ENCODE peak calls at places on chromosomes 3 and 15, in eight cellular contexts. W, B, O, N, I, S, J and Y are unnamed samples.

GRCh38 chr15:25450163-25450562 is 11.3 kb upstream of the UBE3A start:
- DNase-seq in W (no peak), B (no peak), O (no peak), N (no peak), I (no peak), S (no peak), J (no peak), Y (no peak)

GRCh38 chr3:70085613-70086012 is 86.1 kb downstream of the SAMMSON start:
- DNase-seq in W (no peak), B (no peak), O (no peak), N (no peak), I (no peak), S (no peak), J (no peak), Y (no peak)

GRCh38 chr15:68425428-68426060 is 6.4 kb downstream of the ITGA11 start:
- DNase-seq in W (no peak), B (no peak), O (peak), N (no peak), I (no peak), S (no peak), J (no peak), Y (peak)

GRCh38 chr15:52922871-52923270 is 132.7 kb upstream of the ONECUT1 start:
- DNase-seq in W (no peak), B (no peak), O (no peak), N (no peak), I (no peak), S (no peak), J (no peak), Y (no peak)

GRCh38 chr15:77580991-77581682 is 51.6 kb downstream of the LINGO1 start:
- DNase-seq in W (no peak), B (no peak), O (no peak), N (no peak), I (no peak), S (no peak), J (no peak), Y (no peak)

GRCh38 chr3:33940736-33941135 is 142.3 kb downstream of the PDCD6IP start:
- DNase-seq in W (no peak), B (no peak), O (no peak), N (no peak), I (peak), S (no peak), J (no peak), Y (no peak)

GRCh38 chr15:82047493-82048446 is 2.0 kb upstream of the MEX3B start:
- DNase-seq in W (no peak), B (no peak), O (no peak), N (no peak), I (peak), S (no peak), J (no peak), Y (peak)

GRCh38 chr15:63554337-63554927 is 42.8 kb upstream of the FBXL22 start:
- DNase-seq in W (no peak), B (no peak), O (no peak), N (no peak), I (peak), S (no peak), J (no peak), Y (peak)

GRCh38 chr3:65181397-65181871 is 493.6 kb upstream of the ADAMTS9 start:
- DNase-seq in W (no peak), B (no peak), O (peak), N (no peak), I (peak), S (no peak), J (no peak), Y (no peak)

GRCh38 chr3:56101576-56101975 is 366.7 kb downstream of the ERC2 start:
- DNase-seq in W (no peak), B (no peak), O (no peak), N (no peak), I (no peak), S (no peak), J (no peak), Y (no peak)

GRCh38 chr3:182255095-182255600 is 538.2 kb upstream of the ATP11B start:
- DNase-seq in W (no peak), B (no peak), O (no peak), N (no peak), I (no peak), S (no peak), J (no peak), Y (no peak)

GRCh38 chr3:131501949-131502348 is 822 bp downstream of the MRPL3 start:
- DNase-seq in W (no peak), B (no peak), O (no peak), N (no peak), I (no peak), S (no peak), J (no peak), Y (no peak)

GRCh38 chr15:90931737-90932659 is at the start of gene HDDC3:
- DNase-seq in W (peak), B (peak), O (peak), N (peak), I (peak), S (peak), J (peak), Y (peak)

GRCh38 chr3:159667261-159667660 is 321.4 kb upstream of the IL12A start:
- DNase-seq in W (no peak), B (no peak), O (no peak), N (no peak), I (no peak), S (no peak), J (no peak), Y (peak)

GRCh38 chr3:48407542-48408099 is 22.3 kb downstream of the PLXNB1 start:
- DNase-seq in W (no peak), B (peak), O (no peak), N (no peak), I (no peak), S (no peak), J (no peak), Y (no peak)

GRCh38 chr3:132071043-132071442 is 36.2 kb upstream of the CPNE4 start:
- DNase-seq in W (no peak), B (no peak), O (no peak), N (peak), I (peak), S (no peak), J (no peak), Y (no peak)

GRCh38 chr3:72489916-72490315 is 358.3 kb downstream of the SHQ1 start:
- DNase-seq in W (no peak), B (no peak), O (no peak), N (no peak), I (no peak), S (no peak), J (no peak), Y (no peak)

GRCh38 chr3:108091498-108092259 is 848 bp upstream of the CD47 start:
- DNase-seq in W (peak), B (no peak), O (no peak), N (no peak), I (no peak), S (no peak), J (peak), Y (no peak)

GRCh38 chr3:27360113-27361078 is 8.8 kb downstream of the NEK10 start:
- DNase-seq in W (no peak), B (no peak), O (no peak), N (peak), I (peak), S (peak), J (no peak), Y (peak)

GRCh38 chr3:195150194-195151118 is 120.5 kb downstream of the XXYLT1 start:
- DNase-seq in W (peak), B (peak), O (peak), N (no peak), I (peak), S (no peak), J (no peak), Y (no peak)

GRCh38 chr15:98647026-98647773 is 1.1 kb upstream of the IGF1R start:
- DNase-seq in W (peak), B (peak), O (peak), N (peak), I (peak), S (peak), J (peak), Y (peak)

GRCh38 chr15:90818251-90819210 is 49.9 kb upstream of the FURIN start:
- DNase-seq in W (peak), B (no peak), O (no peak), N (peak), I (no peak), S (no peak), J (no peak), Y (no peak)

GRCh38 chr15:32651229-32651837 is 9.8 kb downstream of the SCG5 start:
- DNase-seq in W (peak), B (peak), O (no peak), N (no peak), I (peak), S (peak), J (peak), Y (peak)

GRCh38 chr3:185988080-185988815 is 50.4 kb upstream of the TRA2B start:
- DNase-seq in W (peak), B (no peak), O (no peak), N (no peak), I (no peak), S (no peak), J (no peak), Y (no peak)

GRCh38 chr3:173410836-173411235 is 13.3 kb downstream of the NLGN1 start:
- DNase-seq in W (no peak), B (no peak), O (no peak), N (peak), I (no peak), S (no peak), J (no peak), Y (no peak)